ENCODE peak calls at places on chromosome 16, in four cellular contexts. D is GM12878, J is SK-N-SH, C is K562. P is an unnamed sample.
A peak's percentile ranks its signal among the peaks of the same experiment; 100 is the strongest.

GRCh38 chr16:31052131-31052530 is 18.8 kb downstream of the STX4 start:
- DNase-seq in C (peak; percentile 28), D (no peak), J (no peak), P (no peak)

GRCh38 chr16:81616321-81617020 is 162.6 kb upstream of the PLCG2 start:
- DNase-seq in J (peak; percentile 65), C (no peak), D (peak; percentile 54), P (no peak)

GRCh38 chr16:27389272-27389961 is 12.6 kb upstream of the IL21R start:
- DNase-seq in C (no peak), D (peak; percentile 84), J (no peak), P (no peak)

GRCh38 chr16:85936761-85937343 is 37.9 kb downstream of the IRF8 start:
- DNase-seq in J (no peak), D (no peak), C (no peak), P (no peak)

GRCh38 chr16:19900590-19900989 is 15.9 kb upstream of the GPRC5B start:
- DNase-seq in J (no peak), C (no peak), D (no peak), P (no peak)

GRCh38 chr16:27293343-27293742 is 20.4 kb upstream of the IL4R start:
- DNase-seq in D (no peak), J (no peak), C (no peak), P (no peak)

GRCh38 chr16:28189237-28189636 is 22.5 kb downstream of the XPO6 start:
- DNase-seq in C (no peak), D (no peak), J (no peak), P (no peak)

GRCh38 chr16:28863929-28864886 is 565 bp downstream of the SH2B1 start:
- DNase-seq in C (peak; percentile 24), J (peak; percentile 60), D (no peak), P (no peak)

GRCh38 chr16:21599994-21600773 is 807 bp downstream of the METTL9 start:
- DNase-seq in C (peak; percentile 33), J (peak; percentile 23), D (peak; percentile 17), P (no peak)

GRCh38 chr16:80263848-80264694 is 276.7 kb upstream of the DYNLRB2 start:
- DNase-seq in J (no peak), D (no peak), C (no peak), P (no peak)

GRCh38 chr16:85567101-85567866 is 45.8 kb upstream of the GSE1 start:
- DNase-seq in D (no peak), C (peak; percentile 80), J (no peak), P (peak; percentile 56)

GRCh38 chr16:56424791-56425438 is 430 bp downstream of the AMFR start:
- DNase-seq in C (peak; percentile 44), J (peak; percentile 77), D (no peak), P (peak; percentile 63)

GRCh38 chr16:69286941-69287713 is 24.0 kb upstream of the VPS4A start:
- DNase-seq in D (peak; percentile 5), C (peak; percentile 30), J (peak; percentile 39), P (no peak)

GRCh38 chr16:30184430-30185140 is 1.2 kb downstream of the CORO1A start:
- DNase-seq in D (peak; percentile 28), C (peak; percentile 17), J (peak; percentile 67), P (peak; percentile 46)

GRCh38 chr16:11411059-11411550 is 65.8 kb downstream of the RMI2 start:
- DNase-seq in C (no peak), D (no peak), J (peak; percentile 93), P (no peak)

GRCh38 chr16:1066584-1067172 is 5.9 kb upstream of the SSTR5 start:
- DNase-seq in J (no peak), D (no peak), C (no peak), P (no peak)

GRCh38 chr16:2701272-2701671 is 18.8 kb downstream of the PRSS27 start:
- DNase-seq in C (no peak), D (no peak), J (no peak), P (no peak)

GRCh38 chr16:56547120-56547948 is 17.5 kb upstream of the MT4 start:
- DNase-seq in J (peak; percentile 20), D (no peak), C (peak; percentile 24), P (peak; percentile 34)

GRCh38 chr16:15518412-15519351 is 84.3 kb downstream of the BMERB1 start:
- DNase-seq in C (no peak), J (no peak), D (no peak), P (no peak)

GRCh38 chr16:69396187-69397061 is 10.6 kb upstream of the TERF2 start:
- DNase-seq in D (peak; percentile 45), J (peak; percentile 68), C (peak; percentile 66), P (no peak)

GRCh38 chr16:30186782-30187555 is 3.6 kb downstream of the CORO1A start:
- DNase-seq in C (peak; percentile 79), J (peak; percentile 45), D (peak; percentile 36), P (no peak)

GRCh38 chr16:626787-627457 is 3.9 kb upstream of the WFIKKN1 start:
- DNase-seq in J (no peak), D (no peak), C (peak; percentile 70), P (no peak)

GRCh38 chr16:53892155-53892554 is 188.2 kb downstream of the FTO start:
- DNase-seq in C (peak; percentile 41), J (peak; percentile 40), D (no peak), P (peak; percentile 61)

DNA sequence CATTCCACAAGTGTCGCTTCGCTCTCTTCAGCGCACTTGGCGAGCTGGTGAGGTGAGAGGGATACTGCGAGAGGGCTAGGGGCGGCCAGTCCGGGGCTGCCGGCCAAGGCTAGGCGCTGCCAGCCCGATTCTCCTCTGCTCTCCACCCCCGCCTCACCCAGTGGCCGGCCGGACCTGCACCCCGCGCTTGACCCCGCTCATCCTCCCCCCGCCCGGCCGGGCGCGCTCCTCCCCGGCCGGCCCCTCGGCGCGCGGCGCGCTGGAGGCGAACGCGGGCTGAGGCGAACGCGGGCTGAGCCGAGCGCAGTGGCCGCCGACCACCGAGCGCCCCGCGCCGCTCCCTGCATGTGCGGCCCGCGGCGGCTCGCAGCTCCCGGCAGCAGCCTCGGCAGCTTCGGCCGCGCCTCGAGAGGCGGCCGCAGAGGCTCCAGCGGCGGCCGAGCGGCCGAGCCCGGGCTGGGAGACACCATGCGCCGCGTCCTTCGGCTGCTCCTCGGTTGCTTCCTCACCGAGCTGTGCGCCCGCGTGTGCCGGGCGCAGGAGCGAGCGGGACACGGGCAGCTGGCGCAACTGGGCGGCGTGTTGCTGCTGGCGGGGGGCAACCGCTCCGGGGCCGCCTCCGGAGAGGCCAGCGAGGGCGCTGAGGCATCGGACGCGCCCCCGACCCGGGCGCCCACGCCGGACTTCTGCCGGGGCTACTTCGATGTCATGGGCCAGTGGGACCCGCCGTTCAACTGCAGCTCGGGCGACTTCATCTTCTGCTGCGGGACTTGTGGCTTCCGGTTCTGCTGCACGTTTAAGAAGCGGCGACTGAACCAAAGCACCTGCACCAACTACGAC is at the start of gene SHISA9:
- DNase-seq in J (peak; percentile 50), C (no peak), D (no peak), P (peak; percentile 79)
- TF ChIP-seq NRF1 in J (no peak), C (no peak), D (no peak), P (no peak)

DNA sequence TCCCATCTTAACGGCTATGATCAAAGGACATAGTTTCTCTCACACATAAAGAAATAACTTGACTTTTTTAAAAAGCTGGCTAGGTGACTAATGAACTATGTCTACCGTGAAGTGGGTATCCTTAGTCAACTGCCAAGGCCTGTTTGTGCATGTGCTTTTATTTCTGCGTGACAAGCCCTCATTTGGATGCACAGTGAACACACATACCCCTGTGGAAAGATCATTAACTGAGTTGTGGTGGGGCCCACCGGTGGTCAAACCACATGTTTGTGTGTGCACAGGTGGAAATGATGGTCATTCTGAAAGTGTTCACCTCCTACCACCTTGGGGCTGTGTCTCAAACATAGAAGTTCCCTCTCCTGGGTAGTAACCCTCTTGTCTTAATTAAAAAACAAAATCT is 256.1 kb upstream of the SALL1 start:
- DNase-seq in D (peak; percentile 31), C (no peak), J (no peak), P (no peak)
- TF ChIP-seq NRF1 in D (no peak), C (no peak), J (no peak), P (no peak)

GRCh38 chr16:48413291-48413690 is 28.1 kb upstream of the SIAH1 start:
- DNase-seq in C (no peak), J (no peak), D (no peak), P (no peak)

GRCh38 chr16:48405153-48405552 is 19.9 kb upstream of the SIAH1 start:
- DNase-seq in J (no peak), C (no peak), D (no peak), P (no peak)

GRCh38 chr16:48408688-48409087 is 23.5 kb upstream of the SIAH1 start:
- DNase-seq in C (no peak), D (no peak), J (no peak), P (no peak)

GRCh38 chr16:48405907-48406306 is 20.7 kb upstream of the SIAH1 start:
- DNase-seq in J (no peak), D (no peak), C (no peak), P (no peak)

GRCh38 chr16:48409839-48410610 is 24.8 kb upstream of the SIAH1 start:
- DNase-seq in J (no peak), D (no peak), C (peak; percentile 52), P (no peak)
- TF ChIP-seq NRF1 in J (no peak), D (no peak), C (peak; percentile 25), P (no peak)

GRCh38 chr16:23905027-23905426 is 69.2 kb downstream of the PRKCB start:
- DNase-seq in C (no peak), D (no peak), J (no peak), P (peak; percentile 68)
- TF ChIP-seq NRF1 in C (no peak), D (no peak), J (no peak), P (no peak)

GRCh38 chr16:49354991-49355390 is 18.6 kb upstream of the C16orf78 start:
- DNase-seq in J (no peak), C (no peak), D (no peak), P (no peak)

GRCh38 chr16:49353650-49354049 is 20.0 kb upstream of the C16orf78 start:
- DNase-seq in J (no peak), C (no peak), D (no peak), P (no peak)

GRCh38 chr16:49354101-49354500 is 19.5 kb upstream of the C16orf78 start:
- DNase-seq in D (no peak), C (no peak), J (no peak), P (no peak)

GRCh38 chr16:49355923-49356665 is 17.5 kb upstream of the C16orf78 start:
- DNase-seq in C (no peak), D (no peak), J (no peak), P (no peak)

GRCh38 chr16:49356728-49357488 is 16.7 kb upstream of the C16orf78 start:
- DNase-seq in J (no peak), D (no peak), C (no peak), P (no peak)
- TF ChIP-seq NRF1 in J (no peak), D (no peak), C (no peak), P (no peak)

DNA sequence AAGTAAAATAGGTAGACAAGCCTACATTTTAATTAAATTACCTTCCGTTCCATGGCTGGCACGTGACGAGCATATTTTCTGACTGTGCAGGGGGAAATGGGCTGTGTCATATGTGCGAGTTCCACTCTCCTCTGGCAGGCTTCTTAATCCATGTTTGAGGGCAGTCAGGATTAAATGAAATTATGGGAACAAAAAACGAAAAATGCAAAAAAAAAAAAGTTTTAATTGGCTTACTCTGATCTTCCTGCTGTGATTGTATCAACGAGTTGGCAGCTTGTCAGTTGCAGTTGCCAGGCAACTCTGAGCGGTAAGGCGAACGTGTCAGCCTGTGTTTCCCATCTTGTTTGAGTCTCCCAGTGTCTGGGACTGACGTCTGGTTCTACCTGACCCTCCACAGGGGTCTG is 302.9 kb upstream of the XYLT1 start:
- DNase-seq in D (no peak), J (peak; percentile 62), C (no peak), P (no peak)
- TF ChIP-seq NRF1 in D (no peak), J (no peak), C (no peak), P (no peak)

DNA sequence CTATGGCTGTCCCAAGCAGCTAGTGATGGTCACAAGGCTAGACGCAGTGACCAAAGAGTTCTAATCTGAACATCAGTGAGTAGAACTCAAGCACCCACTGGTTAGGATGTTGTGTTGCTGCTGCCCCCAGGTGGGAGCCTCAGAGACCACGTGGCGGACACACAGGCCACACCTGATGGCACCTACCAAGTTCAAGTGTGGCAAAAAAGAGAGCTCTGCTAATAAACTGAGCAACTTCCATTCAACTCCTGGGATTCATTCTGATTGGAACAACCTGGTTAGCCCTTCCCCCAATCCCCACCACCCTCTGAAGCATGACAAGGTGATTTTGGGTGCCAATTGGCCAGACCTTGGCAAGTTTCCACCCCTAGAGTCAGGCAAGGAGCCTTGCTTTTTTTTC is 3.5 kb upstream of the LCMT1 start:
- DNase-seq in D (no peak), C (peak; percentile 60), J (peak; percentile 33), P (no peak)
- TF ChIP-seq NRF1 in D (no peak), C (no peak), J (no peak), P (no peak)